ENCODE peak calls at places on chromosomes 13 and 19, in five cellular contexts. One of them, this sample, is unnamed.

GRCh38 chr19:8482696-8483095 is 19.7 kb downstream of the PRAM1 start:
- DNase-seq in suprapubic skin: no peak
- DNase-seq in H1: no peak
- DNase-seq in upper lobe of left lung: no peak
- DNase-seq in HCT116: no peak
- DNase-seq in this sample: no peak

GRCh38 chr13:46149272-46150133 is 32.5 kb downstream of the LCP1 start:
- DNase-seq in suprapubic skin: no peak
- DNase-seq in upper lobe of left lung: no peak
- DNase-seq in H1: no peak
- DNase-seq in HCT116: no peak
- DNase-seq in this sample: no peak

GRCh38 chr19:33953023-33953422 is 156.4 kb downstream of the KCTD15 start:
- DNase-seq in HCT116: no peak
- DNase-seq in suprapubic skin: no peak
- DNase-seq in H1: no peak
- DNase-seq in upper lobe of left lung: no peak
- DNase-seq in this sample: no peak

GRCh38 chr19:17337675-17338439 is 504 bp downstream of the GTPBP3 start:
- DNase-seq in suprapubic skin: no peak
- DNase-seq in HCT116: no peak
- DNase-seq in H1: no peak
- DNase-seq in upper lobe of left lung: peak
- DNase-seq in this sample: peak

GRCh38 chr19:294341-294818 is 3.2 kb upstream of the PLPP2 start:
- DNase-seq in suprapubic skin: no peak
- DNase-seq in H1: no peak
- DNase-seq in upper lobe of left lung: no peak
- DNase-seq in HCT116: no peak
- DNase-seq in this sample: peak

GRCh38 chr19:41308450-41309224 is 1.3 kb upstream of the CCDC97 start:
- DNase-seq in suprapubic skin: peak
- DNase-seq in H1: peak
- DNase-seq in HCT116: peak
- DNase-seq in upper lobe of left lung: no peak
- DNase-seq in this sample: no peak

GRCh38 chr13:95641291-95641811 is 3.2 kb downstream of the DZIP1 start:
- DNase-seq in HCT116: no peak
- DNase-seq in H1: no peak
- DNase-seq in suprapubic skin: no peak
- DNase-seq in upper lobe of left lung: peak
- DNase-seq in this sample: no peak

GRCh38 chr13:83546476-83546875 is 335.8 kb downstream of the SLITRK1 start:
- DNase-seq in suprapubic skin: no peak
- DNase-seq in HCT116: no peak
- DNase-seq in upper lobe of left lung: no peak
- DNase-seq in H1: no peak
- DNase-seq in this sample: no peak

GRCh38 chr19:30799854-30800755 is 427.9 kb downstream of the ZNF536 start:
- DNase-seq in suprapubic skin: no peak
- DNase-seq in HCT116: no peak
- DNase-seq in H1: peak
- DNase-seq in upper lobe of left lung: peak
- DNase-seq in this sample: peak

GRCh38 chr13:74047925-74048324 is 86.3 kb downstream of the KLF12 start:
- DNase-seq in upper lobe of left lung: no peak
- DNase-seq in suprapubic skin: no peak
- DNase-seq in HCT116: peak
- DNase-seq in H1: no peak
- DNase-seq in this sample: no peak

GRCh38 chr19:38551450-38551813 is 66.3 kb downstream of the MAP4K1 start:
- DNase-seq in H1: no peak
- DNase-seq in HCT116: no peak
- DNase-seq in suprapubic skin: no peak
- DNase-seq in upper lobe of left lung: no peak
- DNase-seq in this sample: no peak

GRCh38 chr13:27289016-27289665 is 18.5 kb downstream of the RASL11A start:
- DNase-seq in suprapubic skin: no peak
- DNase-seq in H1: no peak
- DNase-seq in upper lobe of left lung: no peak
- DNase-seq in HCT116: no peak
- DNase-seq in this sample: no peak

GRCh38 chr19:38417146-38417543 is 8.9 kb downstream of the RASGRP4 start:
- DNase-seq in upper lobe of left lung: no peak
- DNase-seq in suprapubic skin: no peak
- DNase-seq in HCT116: no peak
- DNase-seq in H1: no peak
- DNase-seq in this sample: no peak

GRCh38 chr13:113764793-113765190 is 5.8 kb downstream of the TMEM255B start:
- DNase-seq in upper lobe of left lung: no peak
- DNase-seq in H1: no peak
- DNase-seq in HCT116: no peak
- DNase-seq in suprapubic skin: peak
- DNase-seq in this sample: no peak

GRCh38 chr13:45391926-45392325 is 26.2 kb downstream of the SLC25A30 start:
- DNase-seq in suprapubic skin: no peak
- DNase-seq in HCT116: no peak
- DNase-seq in H1: no peak
- DNase-seq in upper lobe of left lung: no peak
- DNase-seq in this sample: no peak

GRCh38 chr13:110319774-110320509 is 12.9 kb downstream of the COL4A2 start:
- DNase-seq in upper lobe of left lung: peak
- DNase-seq in suprapubic skin: no peak
- DNase-seq in H1: no peak
- DNase-seq in HCT116: peak
- DNase-seq in this sample: no peak

GRCh38 chr19:46728693-46729339 is 11.9 kb upstream of the PRKD2 start:
- DNase-seq in H1: no peak
- DNase-seq in upper lobe of left lung: peak
- DNase-seq in HCT116: no peak
- DNase-seq in suprapubic skin: no peak
- DNase-seq in this sample: peak

GRCh38 chr13:66689628-66690027 is 540.5 kb downstream of the PCDH9 start:
- DNase-seq in upper lobe of left lung: no peak
- DNase-seq in HCT116: no peak
- DNase-seq in suprapubic skin: no peak
- DNase-seq in H1: no peak
- DNase-seq in this sample: no peak

GRCh38 chr19:15025237-15025636 is 24.0 kb upstream of the CASP14 start:
- DNase-seq in H1: no peak
- DNase-seq in HCT116: no peak
- DNase-seq in suprapubic skin: no peak
- DNase-seq in upper lobe of left lung: no peak
- DNase-seq in this sample: no peak

GRCh38 chr19:23286477-23286876 is 36.3 kb upstream of the ZNF724 start:
- DNase-seq in HCT116: no peak
- DNase-seq in upper lobe of left lung: no peak
- DNase-seq in suprapubic skin: no peak
- DNase-seq in H1: no peak
- DNase-seq in this sample: no peak

GRCh38 chr13:112905990-112906641 is 62.9 kb upstream of the MCF2L start:
- DNase-seq in H1: peak
- DNase-seq in suprapubic skin: peak
- DNase-seq in HCT116: no peak
- DNase-seq in upper lobe of left lung: no peak
- DNase-seq in this sample: no peak

GRCh38 chr13:53749306-53749705 is 720.7 kb downstream of the OLFM4 start:
- DNase-seq in H1: no peak
- DNase-seq in HCT116: no peak
- DNase-seq in upper lobe of left lung: no peak
- DNase-seq in suprapubic skin: no peak
- DNase-seq in this sample: no peak

GRCh38 chr19:19217110-19217509 is 5.4 kb downstream of the NCAN start:
- DNase-seq in HCT116: peak
- DNase-seq in suprapubic skin: no peak
- DNase-seq in H1: no peak
- DNase-seq in upper lobe of left lung: no peak
- DNase-seq in this sample: no peak

GRCh38 chr19:49431330-49431749 is 6.2 kb downstream of the GFY start:
- DNase-seq in upper lobe of left lung: no peak
- DNase-seq in HCT116: no peak
- DNase-seq in H1: no peak
- DNase-seq in suprapubic skin: peak
- DNase-seq in this sample: no peak

GRCh38 chr13:30829145-30829544 is 76.9 kb upstream of the MEDAG start:
- DNase-seq in suprapubic skin: no peak
- DNase-seq in upper lobe of left lung: no peak
- DNase-seq in HCT116: peak
- DNase-seq in H1: no peak
- DNase-seq in this sample: no peak

GRCh38 chr13:85586422-85586831 is 212.8 kb downstream of the SLITRK6 start:
- DNase-seq in upper lobe of left lung: no peak
- DNase-seq in HCT116: no peak
- DNase-seq in suprapubic skin: no peak
- DNase-seq in H1: no peak
- DNase-seq in this sample: no peak

GRCh38 chr19:42140125-42140754 is 8.0 kb upstream of the POU2F2 start:
- DNase-seq in suprapubic skin: no peak
- DNase-seq in HCT116: no peak
- DNase-seq in upper lobe of left lung: peak
- DNase-seq in H1: peak
- DNase-seq in this sample: no peak

GRCh38 chr13:74210693-74211393 is 76.6 kb upstream of the KLF12 start:
- DNase-seq in H1: no peak
- DNase-seq in upper lobe of left lung: no peak
- DNase-seq in HCT116: no peak
- DNase-seq in suprapubic skin: no peak
- DNase-seq in this sample: no peak

GRCh38 chr13:77337159-77337558 is 10.3 kb upstream of the MYCBP2 start:
- DNase-seq in upper lobe of left lung: no peak
- DNase-seq in HCT116: no peak
- DNase-seq in suprapubic skin: no peak
- DNase-seq in H1: no peak
- DNase-seq in this sample: no peak

GRCh38 chr19:14400913-14401312 is 18.2 kb downstream of the DDX39A start:
- DNase-seq in suprapubic skin: no peak
- DNase-seq in HCT116: no peak
- DNase-seq in upper lobe of left lung: no peak
- DNase-seq in H1: no peak
- DNase-seq in this sample: no peak

GRCh38 chr19:50792852-50793250 is 2.6 kb downstream of the ACP4 start:
- DNase-seq in HCT116: no peak
- DNase-seq in suprapubic skin: no peak
- DNase-seq in upper lobe of left lung: no peak
- DNase-seq in H1: no peak
- DNase-seq in this sample: no peak

GRCh38 chr13:39656325-39656677 is 839 bp downstream of the COG6 start:
- DNase-seq in upper lobe of left lung: no peak
- DNase-seq in suprapubic skin: no peak
- DNase-seq in HCT116: no peak
- DNase-seq in H1: no peak
- DNase-seq in this sample: no peak

GRCh38 chr13:48624016-48624415 is 29.7 kb upstream of the CYSLTR2 start:
- DNase-seq in HCT116: no peak
- DNase-seq in suprapubic skin: no peak
- DNase-seq in upper lobe of left lung: no peak
- DNase-seq in H1: no peak
- DNase-seq in this sample: no peak
- TF ChIP-seq POLR2A in HCT116: no peak
- TF ChIP-seq POLR2A in suprapubic skin: no peak
- TF ChIP-seq POLR2A in upper lobe of left lung: no peak
- TF ChIP-seq POLR2A in H1: no peak
- TF ChIP-seq POLR2A in this sample: no peak

GRCh38 chr19:6424190-6424938 is at the start of gene KHSRP:
- DNase-seq in suprapubic skin: no peak
- DNase-seq in HCT116: no peak
- DNase-seq in H1: no peak
- DNase-seq in upper lobe of left lung: peak
- DNase-seq in this sample: no peak
- TF ChIP-seq POLR2AphosphoS5 in suprapubic skin: no peak
- TF ChIP-seq POLR2AphosphoS5 in HCT116: peak
- TF ChIP-seq POLR2AphosphoS5 in H1: peak
- TF ChIP-seq POLR2AphosphoS5 in upper lobe of left lung: peak
- TF ChIP-seq POLR2AphosphoS5 in this sample: peak

GRCh38 chr13:65606622-65607021 is 1623.5 kb downstream of the PCDH9 start:
- DNase-seq in HCT116: no peak
- DNase-seq in H1: no peak
- DNase-seq in suprapubic skin: no peak
- DNase-seq in upper lobe of left lung: no peak
- DNase-seq in this sample: no peak
- TF ChIP-seq POLR2A in HCT116: no peak
- TF ChIP-seq POLR2A in H1: no peak
- TF ChIP-seq POLR2A in suprapubic skin: no peak
- TF ChIP-seq POLR2A in upper lobe of left lung: no peak
- TF ChIP-seq POLR2A in this sample: no peak

GRCh38 chr19:13153627-13154240 is 3.5 kb downstream of the IER2 start:
- DNase-seq in suprapubic skin: no peak
- DNase-seq in HCT116: no peak
- DNase-seq in upper lobe of left lung: peak
- DNase-seq in H1: no peak
- DNase-seq in this sample: no peak

GRCh38 chr19:13154241-13154778 is 4.1 kb downstream of the IER2 start:
- DNase-seq in HCT116: no peak
- DNase-seq in suprapubic skin: peak
- DNase-seq in upper lobe of left lung: peak
- DNase-seq in H1: no peak
- DNase-seq in this sample: no peak

GRCh38 chr19:13154911-13155471 is 4.8 kb downstream of the IER2 start:
- DNase-seq in HCT116: peak
- DNase-seq in suprapubic skin: peak
- DNase-seq in H1: no peak
- DNase-seq in upper lobe of left lung: peak
- DNase-seq in this sample: peak

GRCh38 chr19:13156968-13157882 is 7.0 kb downstream of the IER2 start:
- DNase-seq in H1: no peak
- DNase-seq in HCT116: no peak
- DNase-seq in upper lobe of left lung: no peak
- DNase-seq in suprapubic skin: no peak
- DNase-seq in this sample: no peak

DNA sequence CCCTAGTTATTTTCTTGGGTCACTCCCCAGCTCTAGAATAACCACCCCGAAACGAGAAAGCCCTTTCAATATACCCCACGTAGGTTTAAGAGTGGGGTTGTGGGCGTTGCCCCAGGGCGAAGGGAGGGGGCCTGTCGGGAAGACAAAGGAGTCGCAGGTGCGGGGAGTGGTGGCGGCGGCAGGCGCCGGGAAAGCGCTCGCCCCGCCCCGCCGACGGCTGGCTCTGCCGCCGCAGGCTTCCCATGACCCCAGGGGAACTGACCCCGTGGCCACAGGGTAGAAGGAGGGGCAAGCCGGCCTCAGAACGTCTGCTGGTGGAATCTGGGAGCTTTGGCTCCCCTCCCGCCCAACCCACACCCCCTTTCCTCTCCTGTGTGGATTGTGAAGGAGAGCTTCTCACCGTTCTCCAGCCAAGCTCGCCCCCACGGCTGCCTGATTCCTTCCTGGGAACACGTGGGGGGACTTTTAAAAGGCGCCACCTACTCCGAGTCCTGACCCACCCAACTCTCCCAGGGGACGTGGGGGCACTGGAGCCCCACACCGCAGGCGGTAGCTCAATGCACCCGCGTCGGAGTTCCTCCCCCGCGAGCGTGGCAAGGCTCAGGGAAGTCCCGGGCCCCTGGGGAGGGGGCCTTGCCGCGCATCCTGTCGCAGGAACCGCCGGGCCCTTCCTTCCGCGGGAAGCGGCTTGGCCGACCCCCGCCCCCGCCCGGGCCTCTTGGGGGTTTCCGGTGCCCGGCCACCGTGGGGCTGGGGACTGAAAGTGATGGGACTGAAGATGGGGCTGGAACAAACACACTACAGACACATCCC is 5.5 kb downstream of the IER2 start:
- DNase-seq in H1: no peak
- DNase-seq in HCT116: no peak
- DNase-seq in suprapubic skin: peak
- DNase-seq in upper lobe of left lung: peak
- DNase-seq in this sample: no peak
- TF ChIP-seq POLR2AphosphoS5 in H1: peak
- TF ChIP-seq POLR2AphosphoS5 in HCT116: peak
- TF ChIP-seq POLR2AphosphoS5 in suprapubic skin: no peak
- TF ChIP-seq POLR2AphosphoS5 in upper lobe of left lung: peak
- TF ChIP-seq POLR2AphosphoS5 in this sample: no peak